ENCODE peak calls at places on chromosome 13, in six cellular contexts. One of them, this sample, is unnamed.

GRCh38 chr13:102693781-102694180 is 1.1 kb downstream of the METTL21C start:
- DNase-seq in OCI-LY7: no peak
- DNase-seq in uterus: no peak
- DNase-seq in ovary: no peak
- DNase-seq in neuronal stem cell: no peak
- DNase-seq in right lobe of liver: no peak
- DNase-seq in this sample: no peak

GRCh38 chr13:47215741-47216140 is 318.9 kb upstream of the HTR2A start:
- DNase-seq in ovary: no peak
- DNase-seq in uterus: no peak
- DNase-seq in right lobe of liver: no peak
- DNase-seq in OCI-LY7: no peak
- DNase-seq in neuronal stem cell: no peak
- DNase-seq in this sample: no peak

GRCh38 chr13:41568143-41568989 is 111.0 kb downstream of the RGCC start:
- DNase-seq in neuronal stem cell: no peak
- DNase-seq in right lobe of liver: no peak
- DNase-seq in OCI-LY7: no peak
- DNase-seq in uterus: no peak
- DNase-seq in ovary: no peak
- DNase-seq in this sample: no peak

GRCh38 chr13:25882732-25883357 is 169.0 kb downstream of the SHISA2 start:
- DNase-seq in uterus: no peak
- DNase-seq in ovary: no peak
- DNase-seq in OCI-LY7: no peak
- DNase-seq in neuronal stem cell: no peak
- DNase-seq in right lobe of liver: no peak
- DNase-seq in this sample: no peak

GRCh38 chr13:87954116-87954515 is 282.9 kb downstream of the SLITRK5 start:
- DNase-seq in neuronal stem cell: no peak
- DNase-seq in uterus: no peak
- DNase-seq in right lobe of liver: no peak
- DNase-seq in OCI-LY7: no peak
- DNase-seq in ovary: no peak
- DNase-seq in this sample: no peak

GRCh38 chr13:110575322-110576069 is 14.0 kb upstream of the RAB20 start:
- DNase-seq in OCI-LY7: no peak
- DNase-seq in ovary: no peak
- DNase-seq in right lobe of liver: no peak
- DNase-seq in neuronal stem cell: no peak
- DNase-seq in uterus: no peak
- DNase-seq in this sample: peak; percentile 26

GRCh38 chr13:25833761-25834160 is 218.1 kb downstream of the SHISA2 start:
- DNase-seq in right lobe of liver: no peak
- DNase-seq in OCI-LY7: no peak
- DNase-seq in neuronal stem cell: no peak
- DNase-seq in uterus: no peak
- DNase-seq in ovary: no peak
- DNase-seq in this sample: no peak

GRCh38 chr13:93227280-93227905 is 786 bp downstream of the GPC6 start:
- DNase-seq in OCI-LY7: no peak
- DNase-seq in right lobe of liver: peak; percentile 59
- DNase-seq in ovary: no peak
- DNase-seq in uterus: no peak
- DNase-seq in neuronal stem cell: peak; percentile 66
- DNase-seq in this sample: no peak

GRCh38 chr13:107534548-107534947 is 680.8 kb downstream of the LIG4 start:
- DNase-seq in neuronal stem cell: no peak
- DNase-seq in OCI-LY7: no peak
- DNase-seq in right lobe of liver: no peak
- DNase-seq in uterus: no peak
- DNase-seq in ovary: no peak
- DNase-seq in this sample: no peak

GRCh38 chr13:22076658-22077057 is 405.8 kb downstream of the FGF9 start:
- DNase-seq in uterus: no peak
- DNase-seq in right lobe of liver: no peak
- DNase-seq in ovary: no peak
- DNase-seq in neuronal stem cell: no peak
- DNase-seq in OCI-LY7: no peak
- DNase-seq in this sample: no peak

DNA sequence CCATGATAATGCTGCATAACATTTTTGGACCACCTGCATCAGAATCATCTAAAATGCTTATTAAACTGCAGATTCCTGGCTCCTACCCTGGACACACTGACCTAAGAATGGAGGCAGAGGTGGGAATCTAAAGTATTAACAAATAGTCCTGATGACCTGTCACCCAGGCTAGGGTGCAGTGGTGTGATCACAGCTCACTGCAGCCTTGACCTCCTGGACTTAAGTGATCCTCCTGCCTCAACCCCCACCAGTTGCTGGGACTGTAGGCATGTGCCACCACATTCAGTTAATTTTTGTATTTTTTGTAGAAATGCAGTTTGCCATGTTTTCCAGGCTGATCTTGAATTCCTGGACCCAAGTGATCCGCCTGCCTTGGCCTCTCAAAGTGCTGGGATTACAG is 43.3 kb downstream of the LMO7 start:
- DNase-seq in right lobe of liver: no peak
- DNase-seq in neuronal stem cell: no peak
- DNase-seq in ovary: no peak
- DNase-seq in uterus: no peak
- DNase-seq in OCI-LY7: no peak
- DNase-seq in this sample: no peak
- H3K27ac ChIP-seq in right lobe of liver: no peak overlapping the region
- H3K27ac ChIP-seq in neuronal stem cell: no peak overlapping the region
- H3K27ac ChIP-seq in ovary: no peak overlapping the region
- H3K27ac ChIP-seq in uterus: no peak overlapping the region
- H3K27ac ChIP-seq in OCI-LY7: no peak overlapping the region
- H3K27ac ChIP-seq in this sample: no peak overlapping the region

DNA sequence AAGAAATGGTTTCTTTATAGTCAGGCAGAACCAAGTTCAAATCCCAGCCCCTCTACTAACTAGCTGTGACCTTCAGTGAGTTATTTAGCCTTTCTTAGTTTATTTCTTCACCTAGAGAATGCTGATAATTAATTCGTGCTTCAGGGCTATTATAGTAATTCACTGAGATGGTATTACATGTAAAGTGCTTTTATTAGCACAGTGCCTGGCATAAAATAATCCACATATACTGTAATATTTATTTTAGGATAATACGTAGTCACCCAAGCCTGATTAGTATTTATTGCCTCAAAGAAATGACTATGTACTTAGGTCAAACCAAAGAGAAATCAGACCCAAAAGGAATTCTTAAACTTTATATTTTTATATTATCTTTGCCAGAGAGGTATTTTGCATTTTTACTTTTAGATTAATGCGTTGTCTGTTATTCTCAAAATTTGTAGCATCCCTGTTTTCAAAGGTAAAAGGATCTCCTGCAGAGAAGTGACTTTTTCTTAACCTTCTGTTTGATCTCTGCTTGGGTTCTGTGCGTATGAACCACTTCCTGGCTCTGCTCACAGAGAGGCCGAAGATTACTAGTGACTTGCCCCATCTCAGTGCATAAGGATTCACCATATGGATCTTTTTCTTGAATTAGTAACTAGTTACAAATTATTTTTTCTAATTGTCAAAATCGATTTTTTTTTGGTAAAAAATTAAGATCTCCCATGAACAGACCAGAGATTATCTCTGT is 19.7 kb downstream of the UBAC2 start:
- DNase-seq in neuronal stem cell: no peak
- DNase-seq in uterus: no peak
- DNase-seq in OCI-LY7: no peak
- DNase-seq in right lobe of liver: no peak
- DNase-seq in ovary: no peak
- DNase-seq in this sample: no peak
- H3K4me1 ChIP-seq in neuronal stem cell: peaks cover 11% of the 10 kb centered on the region
- H3K4me1 ChIP-seq in uterus: no peaks in the 10 kb centered on the region
- H3K4me1 ChIP-seq in OCI-LY7: peaks cover 73% of the 10 kb centered on the region
- H3K4me1 ChIP-seq in right lobe of liver: peaks cover 9% of the 10 kb centered on the region
- H3K4me1 ChIP-seq in ovary: peaks cover 8% of the 10 kb centered on the region
- H3K4me1 ChIP-seq in this sample: peaks cover 81% of the 10 kb centered on the region

GRCh38 chr13:76292726-76293125 is 593.5 kb downstream of the KCTD12 start:
- DNase-seq in right lobe of liver: no peak
- DNase-seq in uterus: no peak
- DNase-seq in ovary: no peak
- DNase-seq in OCI-LY7: no peak
- DNase-seq in neuronal stem cell: no peak
- DNase-seq in this sample: no peak

GRCh38 chr13:76293346-76293745 is 592.9 kb downstream of the KCTD12 start:
- DNase-seq in OCI-LY7: no peak
- DNase-seq in ovary: no peak
- DNase-seq in right lobe of liver: no peak
- DNase-seq in uterus: no peak
- DNase-seq in neuronal stem cell: no peak
- DNase-seq in this sample: no peak

GRCh38 chr13:76293751-76294150 is 592.5 kb downstream of the KCTD12 start:
- DNase-seq in ovary: no peak
- DNase-seq in right lobe of liver: no peak
- DNase-seq in neuronal stem cell: no peak
- DNase-seq in OCI-LY7: no peak
- DNase-seq in uterus: no peak
- DNase-seq in this sample: no peak

GRCh38 chr13:76289558-76289957 is 596.6 kb downstream of the KCTD12 start:
- DNase-seq in OCI-LY7: no peak
- DNase-seq in ovary: no peak
- DNase-seq in neuronal stem cell: no peak
- DNase-seq in right lobe of liver: no peak
- DNase-seq in uterus: no peak
- DNase-seq in this sample: no peak

GRCh38 chr13:76292031-76292430 is 594.2 kb downstream of the KCTD12 start:
- DNase-seq in ovary: no peak
- DNase-seq in OCI-LY7: no peak
- DNase-seq in neuronal stem cell: no peak
- DNase-seq in right lobe of liver: no peak
- DNase-seq in uterus: no peak
- DNase-seq in this sample: no peak
- H3K27ac ChIP-seq in ovary: no peak overlapping the region
- H3K27ac ChIP-seq in OCI-LY7: no peak overlapping the region
- H3K27ac ChIP-seq in neuronal stem cell: no peak overlapping the region
- H3K27ac ChIP-seq in right lobe of liver: no peak overlapping the region
- H3K27ac ChIP-seq in uterus: no peak overlapping the region
- H3K27ac ChIP-seq in this sample: no peak overlapping the region

GRCh38 chr13:50123862-50124535 is 108.8 kb downstream of the KCNRG start:
- DNase-seq in uterus: peak; percentile 85
- DNase-seq in neuronal stem cell: peak; percentile 56
- DNase-seq in right lobe of liver: no peak
- DNase-seq in ovary: no peak
- DNase-seq in OCI-LY7: no peak
- DNase-seq in this sample: no peak
- H3K4me1 ChIP-seq in uterus: no peaks in the 10 kb centered on the region
- H3K4me1 ChIP-seq in neuronal stem cell: peaks cover 6% of the 10 kb centered on the region
- H3K4me1 ChIP-seq in right lobe of liver: peaks cover 9% of the 10 kb centered on the region
- H3K4me1 ChIP-seq in ovary: peaks cover 2% of the 10 kb centered on the region
- H3K4me1 ChIP-seq in OCI-LY7: peaks cover 64% of the 10 kb centered on the region
- H3K4me1 ChIP-seq in this sample: peaks cover 76% of the 10 kb centered on the region

DNA sequence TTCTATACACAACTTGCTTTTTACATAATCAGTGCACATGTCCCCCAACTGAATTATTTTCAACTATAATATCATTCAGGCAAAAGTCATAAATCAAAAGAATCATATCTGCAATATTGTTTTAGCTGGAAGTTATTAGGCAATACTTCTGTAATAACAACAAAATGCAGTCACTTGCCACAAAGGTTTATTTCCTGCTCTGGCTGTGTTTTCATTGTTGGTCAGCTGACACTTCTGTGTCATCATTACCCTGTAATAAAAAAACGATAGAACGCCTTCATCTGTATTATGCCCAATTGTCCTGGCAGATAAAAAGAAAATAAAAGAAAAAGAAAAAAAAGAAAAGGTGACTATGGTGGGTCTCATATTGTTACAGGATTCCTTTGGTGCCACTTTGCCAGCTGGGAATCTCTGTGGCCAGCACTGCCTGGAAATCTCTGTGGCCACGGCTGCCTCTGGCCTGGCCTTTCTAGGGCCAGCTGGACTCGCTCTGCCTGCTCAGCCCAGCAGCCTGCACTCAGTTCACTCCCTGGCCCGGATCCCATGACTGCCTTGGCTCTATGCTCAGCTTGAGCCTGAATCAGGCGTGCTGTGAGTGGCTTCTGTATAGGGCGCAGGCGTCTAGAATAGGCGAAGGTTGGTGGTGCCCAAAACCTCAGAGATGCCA is 1227.3 kb downstream of the SLITRK1 start:
- DNase-seq in uterus: no peak
- DNase-seq in neuronal stem cell: no peak
- DNase-seq in right lobe of liver: no peak
- DNase-seq in ovary: peak; percentile 10
- DNase-seq in OCI-LY7: no peak
- DNase-seq in this sample: peak; percentile 73
- H3K27ac ChIP-seq in uterus: no peak overlapping the region
- H3K27ac ChIP-seq in neuronal stem cell: no peak overlapping the region
- H3K27ac ChIP-seq in right lobe of liver: no peak overlapping the region
- H3K27ac ChIP-seq in ovary: no peak overlapping the region
- H3K27ac ChIP-seq in OCI-LY7: no peak overlapping the region
- H3K27ac ChIP-seq in this sample: peak overlapping the region; percentile 58

DNA sequence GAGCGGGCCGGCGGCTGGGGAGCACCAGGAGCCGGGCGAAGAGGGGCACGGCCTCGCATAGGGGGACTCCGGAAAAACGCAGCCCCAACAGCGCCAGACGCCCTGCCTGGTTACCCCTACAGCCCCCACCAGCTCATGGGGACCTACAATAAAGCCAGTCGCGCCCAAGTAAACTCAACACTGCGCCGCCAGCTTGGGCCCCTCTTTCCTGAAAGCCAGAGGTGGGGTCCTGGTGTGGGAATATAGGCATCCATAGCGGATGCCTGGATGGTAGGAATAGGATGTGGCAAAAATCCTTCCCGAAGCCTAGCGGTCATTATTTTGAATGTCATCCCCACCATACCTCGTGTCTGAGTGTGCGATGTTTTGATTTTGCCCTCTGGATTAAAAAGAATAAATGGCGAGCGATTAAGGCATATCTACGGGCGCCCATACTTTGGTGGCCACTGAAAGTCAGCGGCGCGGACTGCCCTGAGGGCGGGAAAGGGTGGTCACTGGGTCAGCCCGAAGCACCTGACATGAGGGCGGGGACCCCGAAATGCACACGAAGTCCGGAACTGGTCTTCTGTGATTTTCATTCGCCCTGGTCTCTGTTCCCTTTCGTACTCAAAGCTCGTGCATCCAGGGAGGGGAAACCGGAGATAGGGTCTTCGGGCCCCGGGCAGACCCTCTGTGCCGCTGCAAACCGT is at the start of the genes NHLRC3 and PROSER1:
- DNase-seq in right lobe of liver: peak; percentile 89
- DNase-seq in uterus: peak; percentile 95
- DNase-seq in neuronal stem cell: peak; percentile 88
- DNase-seq in OCI-LY7: peak; percentile 97
- DNase-seq in ovary: peak; percentile 96
- DNase-seq in this sample: peak; percentile 92
- H3K4me1 ChIP-seq in right lobe of liver: peaks cover 17% of the 10 kb centered on the region
- H3K4me1 ChIP-seq in uterus: no peaks in the 10 kb centered on the region
- H3K4me1 ChIP-seq in neuronal stem cell: peaks cover 4% of the 10 kb centered on the region
- H3K4me1 ChIP-seq in OCI-LY7: peaks cover 36% of the 10 kb centered on the region
- H3K4me1 ChIP-seq in ovary: peaks cover 2% of the 10 kb centered on the region
- H3K4me1 ChIP-seq in this sample: peaks cover 66% of the 10 kb centered on the region

This sample was measured in left ventricle myocardium inferior.